ENCODE peak calls at places on chromosome 19, in ten cellular contexts. Y, B, Z, D, M, O, P, C, X and T are unnamed samples.

GRCh38 chr19:50357178-50358100 is 8.0 kb downstream of the NAPSA start:
- DNase-seq in Y (peak; percentile 86), B (peak; percentile 84), Z (peak; percentile 67), D (peak; percentile 49), M (peak; percentile 84), O (peak; percentile 90), P (peak; percentile 90), C (peak; percentile 80), X (peak; percentile 36), T (peak; percentile 56)

GRCh38 chr19:21698215-21698614 is 69.2 kb downstream of the ZNF100 start:
- DNase-seq in Y (no peak), B (no peak), Z (no peak), D (peak; percentile 6), M (no peak), O (peak; percentile 2), P (no peak), C (no peak), X (peak; percentile 14), T (no peak)

GRCh38 chr19:46713781-46714522 is 3.0 kb downstream of the PRKD2 start:
- DNase-seq in Y (peak; percentile 76), B (peak; percentile 61), Z (peak; percentile 65), D (peak; percentile 95), M (peak; percentile 92), O (peak; percentile 76), P (peak; percentile 89), C (peak; percentile 76), X (no peak), T (peak; percentile 84)

GRCh38 chr19:6047741-6048231 is 62.5 kb downstream of the RFX2 start:
- DNase-seq in Y (no peak), B (no peak), Z (no peak), D (peak; percentile 58), M (no peak), O (no peak), P (no peak), C (no peak), X (peak; percentile 42), T (no peak)

GRCh38 chr19:36460046-36460445 is 29.3 kb downstream of the ZNF566 start:
- DNase-seq in Y (no peak), B (no peak), Z (no peak), D (peak; percentile 33), M (no peak), O (no peak), P (no peak), C (no peak), X (no peak), T (no peak)

GRCh38 chr19:42281175-42282035 is 12.4 kb downstream of the CIC start:
- DNase-seq in Y (no peak), B (no peak), Z (no peak), D (peak; percentile 69), M (peak; percentile 76), O (peak; percentile 33), P (no peak), C (no peak), X (peak; percentile 39), T (no peak)

GRCh38 chr19:33718668-33719259 is 77.9 kb upstream of the KCTD15 start:
- DNase-seq in Y (no peak), B (no peak), Z (no peak), D (no peak), M (no peak), O (no peak), P (no peak), C (no peak), X (no peak), T (no peak)

GRCh38 chr19:54335164-54335563 is 3.8 kb downstream of the LILRA4 start:
- DNase-seq in Y (no peak), B (no peak), Z (no peak), D (no peak), M (no peak), O (no peak), P (no peak), C (no peak), X (no peak), T (no peak)

GRCh38 chr19:10670187-10670586 is 16.0 kb downstream of the ILF3 start:
- DNase-seq in Y (no peak), B (no peak), Z (no peak), D (no peak), M (no peak), O (no peak), P (no peak), C (no peak), X (no peak), T (no peak)

GRCh38 chr19:5958074-5958850 is 19.7 kb downstream of the RANBP3 start:
- DNase-seq in Y (no peak), B (no peak), Z (no peak), D (no peak), M (no peak), O (no peak), P (no peak), C (no peak), X (no peak), T (no peak)

GRCh38 chr19:6066661-6067646 is 43.3 kb downstream of the RFX2 start:
- DNase-seq in Y (no peak), B (no peak), Z (peak; percentile 36), D (peak; percentile 98), M (peak; percentile 92), O (no peak), P (peak; percentile 49), C (no peak), X (peak; percentile 95), T (peak; percentile 97)

GRCh38 chr19:49064768-49065611 is at the start of gene NTF4:
- DNase-seq in Y (no peak), B (no peak), Z (no peak), D (no peak), M (peak; percentile 56), O (no peak), P (no peak), C (no peak), X (peak; percentile 71), T (no peak)

GRCh38 chr19:47020992-47021496 is 1.4 kb downstream of the NPAS1 start:
- DNase-seq in Y (no peak), B (no peak), Z (no peak), D (peak; percentile 28), M (no peak), O (no peak), P (no peak), C (no peak), X (no peak), T (no peak)